ENCODE peak calls at places on chromosomes 11 and 22, in eight cellular contexts. One of them, this sample, is unnamed.
A peak's percentile ranks its signal among the peaks of the same experiment; 100 is the strongest.

GRCh38 chr11:122645847-122646246 is 9.7 kb upstream of the UBASH3B start:
- DNase-seq in CD4-positive, alpha-beta memory T cell: no peak
- DNase-seq in RWPE2: no peak
- DNase-seq in PC-3: peak; percentile 38
- DNase-seq in fibroblast of lung: peak; percentile 40
- DNase-seq in cardiac muscle cell: no peak
- DNase-seq in colonic mucosa: no peak
- DNase-seq in effector memory CD4-positive, alpha-beta T cell: no peak
- DNase-seq in this sample: no peak

GRCh38 chr11:67415501-67416304 is at the start of gene CARNS1:
- DNase-seq in colonic mucosa: no peak
- DNase-seq in CD4-positive, alpha-beta memory T cell: no peak
- DNase-seq in RWPE2: no peak
- DNase-seq in effector memory CD4-positive, alpha-beta T cell: no peak
- DNase-seq in fibroblast of lung: no peak
- DNase-seq in PC-3: no peak
- DNase-seq in cardiac muscle cell: no peak
- DNase-seq in this sample: no peak

GRCh38 chr22:50035976-50036375 is 22.1 kb downstream of the TTLL8 start:
- DNase-seq in fibroblast of lung: no peak
- DNase-seq in RWPE2: no peak
- DNase-seq in colonic mucosa: no peak
- DNase-seq in CD4-positive, alpha-beta memory T cell: no peak
- DNase-seq in cardiac muscle cell: no peak
- DNase-seq in PC-3: no peak
- DNase-seq in effector memory CD4-positive, alpha-beta T cell: no peak
- DNase-seq in this sample: no peak

GRCh38 chr11:16856022-16856471 is 117.6 kb downstream of the C11orf58 start:
- DNase-seq in CD4-positive, alpha-beta memory T cell: no peak
- DNase-seq in RWPE2: no peak
- DNase-seq in colonic mucosa: no peak
- DNase-seq in cardiac muscle cell: peak; percentile 55
- DNase-seq in effector memory CD4-positive, alpha-beta T cell: no peak
- DNase-seq in PC-3: no peak
- DNase-seq in fibroblast of lung: no peak
- DNase-seq in this sample: no peak

GRCh38 chr11:102603091-102603490 is 22.0 kb downstream of the MMP20 start:
- DNase-seq in PC-3: no peak
- DNase-seq in RWPE2: no peak
- DNase-seq in colonic mucosa: no peak
- DNase-seq in CD4-positive, alpha-beta memory T cell: no peak
- DNase-seq in fibroblast of lung: peak; percentile 89
- DNase-seq in cardiac muscle cell: peak; percentile 15
- DNase-seq in effector memory CD4-positive, alpha-beta T cell: no peak
- DNase-seq in this sample: peak; percentile 76

GRCh38 chr11:114152785-114153184 is 93.3 kb downstream of the ZBTB16 start:
- DNase-seq in cardiac muscle cell: no peak
- DNase-seq in effector memory CD4-positive, alpha-beta T cell: no peak
- DNase-seq in RWPE2: no peak
- DNase-seq in fibroblast of lung: no peak
- DNase-seq in PC-3: no peak
- DNase-seq in CD4-positive, alpha-beta memory T cell: no peak
- DNase-seq in colonic mucosa: no peak
- DNase-seq in this sample: no peak

GRCh38 chr22:39308614-39309363 is 10.6 kb downstream of the RPL3 start:
- DNase-seq in PC-3: peak; percentile 89
- DNase-seq in colonic mucosa: no peak
- DNase-seq in fibroblast of lung: peak; percentile 90
- DNase-seq in cardiac muscle cell: no peak
- DNase-seq in RWPE2: peak; percentile 93
- DNase-seq in CD4-positive, alpha-beta memory T cell: no peak
- DNase-seq in effector memory CD4-positive, alpha-beta T cell: no peak
- DNase-seq in this sample: peak; percentile 96

GRCh38 chr22:36383110-36383581 is 4.6 kb downstream of the MYH9 start:
- DNase-seq in PC-3: peak; percentile 87
- DNase-seq in fibroblast of lung: peak; percentile 98
- DNase-seq in CD4-positive, alpha-beta memory T cell: peak; percentile 58
- DNase-seq in cardiac muscle cell: no peak
- DNase-seq in RWPE2: no peak
- DNase-seq in colonic mucosa: no peak
- DNase-seq in effector memory CD4-positive, alpha-beta T cell: peak; percentile 61
- DNase-seq in this sample: peak; percentile 73

GRCh38 chr11:107439586-107440201 is 17.9 kb downstream of the CWF19L2 start:
- DNase-seq in cardiac muscle cell: no peak
- DNase-seq in colonic mucosa: no peak
- DNase-seq in effector memory CD4-positive, alpha-beta T cell: no peak
- DNase-seq in fibroblast of lung: no peak
- DNase-seq in PC-3: no peak
- DNase-seq in RWPE2: no peak
- DNase-seq in CD4-positive, alpha-beta memory T cell: no peak
- DNase-seq in this sample: no peak

GRCh38 chr22:19917389-19918138 is 24.0 kb upstream of the COMT start:
- DNase-seq in cardiac muscle cell: no peak
- DNase-seq in effector memory CD4-positive, alpha-beta T cell: no peak
- DNase-seq in PC-3: no peak
- DNase-seq in CD4-positive, alpha-beta memory T cell: no peak
- DNase-seq in RWPE2: no peak
- DNase-seq in fibroblast of lung: no peak
- DNase-seq in colonic mucosa: no peak
- DNase-seq in this sample: no peak

GRCh38 chr11:66851698-66852465 is 5.0 kb upstream of the LRFN4 start:
- DNase-seq in CD4-positive, alpha-beta memory T cell: no peak
- DNase-seq in colonic mucosa: no peak
- DNase-seq in PC-3: no peak
- DNase-seq in cardiac muscle cell: no peak
- DNase-seq in fibroblast of lung: no peak
- DNase-seq in RWPE2: no peak
- DNase-seq in effector memory CD4-positive, alpha-beta T cell: no peak
- DNase-seq in this sample: no peak

GRCh38 chr11:117930208-117930570 is 987 bp upstream of the TMPRSS13 start:
- DNase-seq in cardiac muscle cell: no peak
- DNase-seq in fibroblast of lung: no peak
- DNase-seq in effector memory CD4-positive, alpha-beta T cell: no peak
- DNase-seq in CD4-positive, alpha-beta memory T cell: no peak
- DNase-seq in colonic mucosa: no peak
- DNase-seq in RWPE2: no peak
- DNase-seq in PC-3: no peak
- DNase-seq in this sample: no peak

GRCh38 chr11:117461396-117462182 is 133.9 kb downstream of the CEP164 start:
- DNase-seq in RWPE2: no peak
- DNase-seq in CD4-positive, alpha-beta memory T cell: no peak
- DNase-seq in cardiac muscle cell: no peak
- DNase-seq in fibroblast of lung: no peak
- DNase-seq in PC-3: no peak
- DNase-seq in colonic mucosa: no peak
- DNase-seq in effector memory CD4-positive, alpha-beta T cell: no peak
- DNase-seq in this sample: no peak

GRCh38 chr22:40326905-40327735 is 19.2 kb upstream of the ADSL start:
- DNase-seq in RWPE2: no peak
- DNase-seq in colonic mucosa: no peak
- DNase-seq in fibroblast of lung: peak; percentile 81
- DNase-seq in cardiac muscle cell: no peak
- DNase-seq in PC-3: peak; percentile 18
- DNase-seq in effector memory CD4-positive, alpha-beta T cell: no peak
- DNase-seq in CD4-positive, alpha-beta memory T cell: no peak
- DNase-seq in this sample: no peak

GRCh38 chr11:90176069-90176468 is 41.6 kb downstream of the NAALAD2 start:
- DNase-seq in cardiac muscle cell: no peak
- DNase-seq in fibroblast of lung: no peak
- DNase-seq in effector memory CD4-positive, alpha-beta T cell: no peak
- DNase-seq in colonic mucosa: no peak
- DNase-seq in RWPE2: no peak
- DNase-seq in CD4-positive, alpha-beta memory T cell: no peak
- DNase-seq in PC-3: peak; percentile 11
- DNase-seq in this sample: no peak

GRCh38 chr11:110971110-110971509 is 258.9 kb upstream of the ARHGAP20 start:
- DNase-seq in PC-3: peak; percentile 16
- DNase-seq in CD4-positive, alpha-beta memory T cell: no peak
- DNase-seq in fibroblast of lung: peak; percentile 97
- DNase-seq in colonic mucosa: no peak
- DNase-seq in cardiac muscle cell: no peak
- DNase-seq in RWPE2: no peak
- DNase-seq in effector memory CD4-positive, alpha-beta T cell: no peak
- DNase-seq in this sample: peak; percentile 72

GRCh38 chr11:25484225-25484624 is 847.7 kb upstream of the ANO3 start:
- DNase-seq in effector memory CD4-positive, alpha-beta T cell: no peak
- DNase-seq in RWPE2: no peak
- DNase-seq in PC-3: no peak
- DNase-seq in CD4-positive, alpha-beta memory T cell: no peak
- DNase-seq in colonic mucosa: no peak
- DNase-seq in fibroblast of lung: no peak
- DNase-seq in cardiac muscle cell: no peak
- DNase-seq in this sample: no peak

GRCh38 chr11:288328-289144 is at the start of gene PGGHG:
- DNase-seq in PC-3: peak; percentile 41
- DNase-seq in cardiac muscle cell: peak; percentile 78
- DNase-seq in effector memory CD4-positive, alpha-beta T cell: peak; percentile 37
- DNase-seq in fibroblast of lung: peak; percentile 8
- DNase-seq in CD4-positive, alpha-beta memory T cell: no peak
- DNase-seq in RWPE2: peak; percentile 62
- DNase-seq in colonic mucosa: peak; percentile 84
- DNase-seq in this sample: no peak

GRCh38 chr11:123103326-123103980 is 41.5 kb upstream of the HSPA8 start:
- DNase-seq in RWPE2: no peak
- DNase-seq in CD4-positive, alpha-beta memory T cell: peak; percentile 51
- DNase-seq in effector memory CD4-positive, alpha-beta T cell: no peak
- DNase-seq in PC-3: peak; percentile 87
- DNase-seq in cardiac muscle cell: peak; percentile 70
- DNase-seq in colonic mucosa: peak; percentile 49
- DNase-seq in fibroblast of lung: peak; percentile 61
- DNase-seq in this sample: peak; percentile 46

GRCh38 chr11:115168229-115168671 is 336.0 kb downstream of the CADM1 start:
- DNase-seq in RWPE2: no peak
- DNase-seq in effector memory CD4-positive, alpha-beta T cell: no peak
- DNase-seq in fibroblast of lung: peak; percentile 43
- DNase-seq in PC-3: no peak
- DNase-seq in colonic mucosa: no peak
- DNase-seq in cardiac muscle cell: no peak
- DNase-seq in CD4-positive, alpha-beta memory T cell: no peak
- DNase-seq in this sample: no peak

GRCh38 chr11:64233913-64234839 is at the start of gene VEGFB:
- DNase-seq in fibroblast of lung: peak; percentile 55
- DNase-seq in effector memory CD4-positive, alpha-beta T cell: peak; percentile 66
- DNase-seq in CD4-positive, alpha-beta memory T cell: peak; percentile 66
- DNase-seq in colonic mucosa: peak; percentile 79
- DNase-seq in PC-3: peak; percentile 69
- DNase-seq in RWPE2: no peak
- DNase-seq in cardiac muscle cell: peak; percentile 81
- DNase-seq in this sample: no peak

GRCh38 chr11:65551572-65552398 is 6.4 kb downstream of the LTBP3 start:
- DNase-seq in PC-3: peak; percentile 71
- DNase-seq in RWPE2: no peak
- DNase-seq in cardiac muscle cell: peak; percentile 71
- DNase-seq in colonic mucosa: peak; percentile 91
- DNase-seq in fibroblast of lung: no peak
- DNase-seq in effector memory CD4-positive, alpha-beta T cell: peak; percentile 44
- DNase-seq in CD4-positive, alpha-beta memory T cell: peak; percentile 56
- DNase-seq in this sample: no peak

GRCh38 chr11:63888170-63889086 is 28.5 kb downstream of the RCOR2 start:
- DNase-seq in cardiac muscle cell: peak; percentile 38
- DNase-seq in fibroblast of lung: peak; percentile 79
- DNase-seq in colonic mucosa: peak; percentile 90
- DNase-seq in effector memory CD4-positive, alpha-beta T cell: peak; percentile 61
- DNase-seq in PC-3: peak; percentile 86
- DNase-seq in CD4-positive, alpha-beta memory T cell: peak; percentile 70
- DNase-seq in RWPE2: peak; percentile 82
- DNase-seq in this sample: peak; percentile 46

GRCh38 chr22:23467721-23468294 is 112.3 kb downstream of the IGLL1 start:
- DNase-seq in cardiac muscle cell: no peak
- DNase-seq in CD4-positive, alpha-beta memory T cell: no peak
- DNase-seq in PC-3: peak; percentile 4
- DNase-seq in RWPE2: no peak
- DNase-seq in effector memory CD4-positive, alpha-beta T cell: no peak
- DNase-seq in fibroblast of lung: no peak
- DNase-seq in colonic mucosa: no peak
- DNase-seq in this sample: no peak
- H3K36me3 ChIP-seq in cardiac muscle cell: no peaks in the 10 kb centered on the region
- H3K36me3 ChIP-seq in CD4-positive, alpha-beta memory T cell: no peaks in the 10 kb centered on the region
- H3K36me3 ChIP-seq in PC-3: no peaks in the 10 kb centered on the region
- H3K36me3 ChIP-seq in RWPE2: no peaks in the 10 kb centered on the region
- H3K36me3 ChIP-seq in effector memory CD4-positive, alpha-beta T cell: no peaks in the 10 kb centered on the region
- H3K36me3 ChIP-seq in fibroblast of lung: no peaks in the 10 kb centered on the region
- H3K36me3 ChIP-seq in colonic mucosa: no peaks in the 10 kb centered on the region
- H3K36me3 ChIP-seq in this sample: no peaks in the 10 kb centered on the region

GRCh38 chr11:2740275-2740940 is 40.6 kb upstream of the KCNQ1OT1 start:
- DNase-seq in PC-3: no peak
- DNase-seq in colonic mucosa: no peak
- DNase-seq in RWPE2: no peak
- DNase-seq in fibroblast of lung: no peak
- DNase-seq in effector memory CD4-positive, alpha-beta T cell: no peak
- DNase-seq in CD4-positive, alpha-beta memory T cell: no peak
- DNase-seq in cardiac muscle cell: no peak
- DNase-seq in this sample: no peak
- H3K27ac ChIP-seq in PC-3: no peak overlapping the region
- H3K27ac ChIP-seq in colonic mucosa: no peak overlapping the region
- H3K27ac ChIP-seq in RWPE2: no peak overlapping the region
- H3K27ac ChIP-seq in fibroblast of lung: no peak overlapping the region
- H3K27ac ChIP-seq in effector memory CD4-positive, alpha-beta T cell: no peak overlapping the region
- H3K27ac ChIP-seq in CD4-positive, alpha-beta memory T cell: no peak overlapping the region
- H3K27ac ChIP-seq in cardiac muscle cell: no peak overlapping the region
- H3K27ac ChIP-seq in this sample: no peak overlapping the region

GRCh38 chr11:18307461-18308139 is 14.3 kb downstream of the HPS5 start:
- DNase-seq in colonic mucosa: no peak
- DNase-seq in effector memory CD4-positive, alpha-beta T cell: no peak
- DNase-seq in fibroblast of lung: no peak
- DNase-seq in RWPE2: no peak
- DNase-seq in PC-3: no peak
- DNase-seq in CD4-positive, alpha-beta memory T cell: no peak
- DNase-seq in cardiac muscle cell: no peak
- DNase-seq in this sample: no peak
- H3K36me3 ChIP-seq in colonic mucosa: no peaks in the 10 kb centered on the region
- H3K36me3 ChIP-seq in effector memory CD4-positive, alpha-beta T cell: peaks cover 65% of the 10 kb centered on the region
- H3K36me3 ChIP-seq in fibroblast of lung: peaks cover 2% of the 10 kb centered on the region
- H3K36me3 ChIP-seq in RWPE2: peaks cover 72% of the 10 kb centered on the region
- H3K36me3 ChIP-seq in PC-3: peaks cover 8% of the 10 kb centered on the region
- H3K36me3 ChIP-seq in CD4-positive, alpha-beta memory T cell: peaks cover 35% of the 10 kb centered on the region
- H3K36me3 ChIP-seq in cardiac muscle cell: peaks cover 49% of the 10 kb centered on the region
- H3K36me3 ChIP-seq in this sample: peaks cover 10% of the 10 kb centered on the region

GRCh38 chr11:71453911-71454304 is 905 bp downstream of the NADSYN1 start:
- DNase-seq in CD4-positive, alpha-beta memory T cell: no peak
- DNase-seq in effector memory CD4-positive, alpha-beta T cell: no peak
- DNase-seq in PC-3: peak; percentile 11
- DNase-seq in cardiac muscle cell: no peak
- DNase-seq in fibroblast of lung: no peak
- DNase-seq in RWPE2: peak; percentile 13
- DNase-seq in colonic mucosa: no peak
- DNase-seq in this sample: no peak

GRCh38 chr11:71452354-71453020 is 516 bp upstream of the NADSYN1 start:
- DNase-seq in fibroblast of lung: peak; percentile 33
- DNase-seq in colonic mucosa: peak; percentile 63
- DNase-seq in RWPE2: peak; percentile 23
- DNase-seq in PC-3: peak; percentile 67
- DNase-seq in effector memory CD4-positive, alpha-beta T cell: peak; percentile 55
- DNase-seq in cardiac muscle cell: peak; percentile 23
- DNase-seq in CD4-positive, alpha-beta memory T cell: peak; percentile 77
- DNase-seq in this sample: peak; percentile 37

GRCh38 chr11:71453021-71453910 is at the start of gene NADSYN1:
- DNase-seq in colonic mucosa: peak; percentile 99
- DNase-seq in PC-3: peak; percentile 98
- DNase-seq in RWPE2: peak; percentile 94
- DNase-seq in CD4-positive, alpha-beta memory T cell: peak; percentile 88
- DNase-seq in fibroblast of lung: peak; percentile 86
- DNase-seq in effector memory CD4-positive, alpha-beta T cell: peak; percentile 90
- DNase-seq in cardiac muscle cell: peak; percentile 98
- DNase-seq in this sample: peak; percentile 91

GRCh38 chr11:71456294-71456693 is 3.3 kb downstream of the NADSYN1 start:
- DNase-seq in cardiac muscle cell: no peak
- DNase-seq in PC-3: no peak
- DNase-seq in effector memory CD4-positive, alpha-beta T cell: no peak
- DNase-seq in RWPE2: peak; percentile 34
- DNase-seq in fibroblast of lung: no peak
- DNase-seq in colonic mucosa: no peak
- DNase-seq in CD4-positive, alpha-beta memory T cell: no peak
- DNase-seq in this sample: no peak

GRCh38 chr11:71454470-71455113 is 1.6 kb downstream of the NADSYN1 start:
- DNase-seq in colonic mucosa: peak; percentile 71
- DNase-seq in PC-3: peak; percentile 58
- DNase-seq in RWPE2: peak; percentile 57
- DNase-seq in CD4-positive, alpha-beta memory T cell: peak; percentile 43
- DNase-seq in effector memory CD4-positive, alpha-beta T cell: peak; percentile 21
- DNase-seq in fibroblast of lung: no peak
- DNase-seq in cardiac muscle cell: no peak
- DNase-seq in this sample: no peak
- H3K27ac ChIP-seq in colonic mucosa: no peak overlapping the region
- H3K27ac ChIP-seq in PC-3: no peak overlapping the region
- H3K27ac ChIP-seq in RWPE2: no peak overlapping the region
- H3K27ac ChIP-seq in CD4-positive, alpha-beta memory T cell: no peak overlapping the region
- H3K27ac ChIP-seq in effector memory CD4-positive, alpha-beta T cell: no peak overlapping the region
- H3K27ac ChIP-seq in fibroblast of lung: no peak overlapping the region
- H3K27ac ChIP-seq in cardiac muscle cell: no peak overlapping the region
- H3K27ac ChIP-seq in this sample: no peak overlapping the region

This sample was measured in brain microvascular endothelial cell.